ENCODE peak calls at places on chromosomes 16 and 17, in six cellular contexts. X, V, R, C, O and I are unnamed samples.

GRCh38 chr17:6355196-6355595 is 79.7 kb downstream of the AIPL1 start:
- DNase-seq in X (no peak), V (no peak), R (no peak), C (peak; percentile 35), O (no peak), I (no peak)

GRCh38 chr16:24858219-24859041 is 12.7 kb downstream of the SLC5A11 start:
- DNase-seq in X (no peak), V (peak; percentile 65), R (peak; percentile 69), C (peak; percentile 91), O (peak; percentile 39), I (no peak)

GRCh38 chr17:7024402-7024785 is 1.5 kb downstream of the BCL6B start:
- DNase-seq in X (no peak), V (no peak), R (no peak), C (peak; percentile 50), O (no peak), I (no peak)

GRCh38 chr17:31497994-31498826 is 106.7 kb downstream of the RAB11FIP4 start:
- DNase-seq in X (no peak), V (no peak), R (no peak), C (no peak), O (peak; percentile 58), I (peak; percentile 51)

GRCh38 chr16:4664538-4665418 is 28.6 kb upstream of the NUDT16L1 start:
- DNase-seq in X (no peak), V (peak; percentile 63), R (no peak), C (no peak), O (peak; percentile 88), I (peak; percentile 73)

GRCh38 chr17:38922538-38923291 is 2.7 kb upstream of the LASP1NB start:
- DNase-seq in X (peak; percentile 69), V (peak; percentile 78), R (peak; percentile 61), C (peak; percentile 89), O (peak; percentile 73), I (no peak)

GRCh38 chr17:53844476-53845107 is 21.9 kb downstream of the KIF2B start:
- DNase-seq in X (no peak), V (no peak), R (no peak), C (no peak), O (no peak), I (no peak)

GRCh38 chr17:72506773-72507172 is 386.0 kb downstream of the SOX9 start:
- DNase-seq in X (no peak), V (no peak), R (no peak), C (no peak), O (no peak), I (no peak)

GRCh38 chr17:31521632-31522283 is 130.3 kb downstream of the RAB11FIP4 start:
- DNase-seq in X (no peak), V (no peak), R (no peak), C (no peak), O (no peak), I (no peak)

GRCh38 chr17:63406689-63407330 is 39.3 kb downstream of the CYB561 start:
- DNase-seq in X (peak; percentile 44), V (peak; percentile 91), R (peak; percentile 91), C (peak; percentile 94), O (peak; percentile 75), I (no peak)

GRCh38 chr17:45135978-45136791 is 698 bp downstream of the ACBD4 start:
- DNase-seq in X (no peak), V (peak; percentile 29), R (no peak), C (no peak), O (no peak), I (no peak)

GRCh38 chr17:50380369-50381259 is 7.6 kb downstream of the EME1 start:
- DNase-seq in X (no peak), V (no peak), R (no peak), C (no peak), O (no peak), I (no peak)

GRCh38 chr16:57536306-57537193 is at the start of gene CCDC102A:
- DNase-seq in X (no peak), V (peak; percentile 31), R (no peak), C (peak; percentile 79), O (peak; percentile 28), I (peak; percentile 60)

GRCh38 chr16:56344518-56345405 is 80.6 kb downstream of the AMFR start:
- DNase-seq in X (no peak), V (no peak), R (no peak), C (no peak), O (no peak), I (peak; percentile 16)

GRCh38 chr17:29151567-29151966 is 28.6 kb downstream of the MYO18A start:
- DNase-seq in X (no peak), V (no peak), R (peak; percentile 63), C (peak; percentile 82), O (no peak), I (no peak)

DNA sequence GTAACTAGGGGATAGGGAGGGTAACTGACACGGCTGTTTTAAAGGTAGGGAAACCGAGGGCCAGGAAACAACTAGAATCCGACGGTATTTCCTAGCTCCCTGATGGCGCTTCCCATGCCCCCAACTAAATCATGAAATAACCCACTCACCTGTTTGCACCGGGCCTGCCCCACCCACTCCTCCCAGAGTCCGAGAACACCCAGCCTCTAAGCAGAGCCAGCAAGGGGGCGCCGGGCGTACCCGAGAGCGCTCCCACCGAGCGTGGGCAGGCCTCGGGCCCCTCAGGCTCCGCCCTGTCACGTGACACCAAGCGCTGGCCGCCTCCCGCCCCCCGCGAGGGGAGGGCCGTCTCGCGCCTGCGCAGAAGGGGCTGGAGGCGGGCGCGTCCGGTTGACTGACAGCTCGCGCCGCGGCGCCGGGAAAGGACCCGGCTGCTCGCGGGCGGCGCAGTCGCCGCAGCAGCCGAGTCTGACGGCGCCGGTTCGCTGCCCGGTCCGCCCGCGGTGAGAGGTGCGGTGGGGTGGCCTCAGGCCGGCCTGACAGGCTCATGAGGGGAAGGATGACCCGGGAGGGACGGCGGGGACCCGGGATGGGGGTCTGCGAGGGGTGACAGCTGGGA is at the start of gene KIAA0513:
- DNase-seq in X (peak; percentile 89), V (peak; percentile 96), R (peak; percentile 93), C (peak; percentile 97), O (peak; percentile 97), I (peak; percentile 96)
- H3K4me1 ChIP-seq in X (peaks cover 32% of the 10 kb centered on the region), V (peaks cover 26% of the 10 kb centered on the region), R (peaks cover 16% of the 10 kb centered on the region), C (no peaks in the 10 kb centered on the region), O (peaks cover 49% of the 10 kb centered on the region), I (peaks cover 39% of the 10 kb centered on the region)

GRCh38 chr16:67170168-67170947 is at the start of gene NOL3:
- DNase-seq in X (peak; percentile 76), V (peak; percentile 82), R (peak; percentile 89), C (peak; percentile 95), O (peak; percentile 84), I (peak; percentile 87)

GRCh38 chr16:67170948-67171649 is 761 bp downstream of the NOL3 start:
- DNase-seq in X (no peak), V (no peak), R (peak; percentile 70), C (peak; percentile 65), O (no peak), I (no peak)

GRCh38 chr16:67173808-67174705 is 3.7 kb downstream of the NOL3 start:
- DNase-seq in X (peak; percentile 72), V (peak; percentile 91), R (peak; percentile 90), C (peak; percentile 91), O (peak; percentile 94), I (peak; percentile 95)

GRCh38 chr16:67174706-67175231 is 4.4 kb downstream of the NOL3 start:
- DNase-seq in X (no peak), V (no peak), R (no peak), C (no peak), O (no peak), I (no peak)

DNA sequence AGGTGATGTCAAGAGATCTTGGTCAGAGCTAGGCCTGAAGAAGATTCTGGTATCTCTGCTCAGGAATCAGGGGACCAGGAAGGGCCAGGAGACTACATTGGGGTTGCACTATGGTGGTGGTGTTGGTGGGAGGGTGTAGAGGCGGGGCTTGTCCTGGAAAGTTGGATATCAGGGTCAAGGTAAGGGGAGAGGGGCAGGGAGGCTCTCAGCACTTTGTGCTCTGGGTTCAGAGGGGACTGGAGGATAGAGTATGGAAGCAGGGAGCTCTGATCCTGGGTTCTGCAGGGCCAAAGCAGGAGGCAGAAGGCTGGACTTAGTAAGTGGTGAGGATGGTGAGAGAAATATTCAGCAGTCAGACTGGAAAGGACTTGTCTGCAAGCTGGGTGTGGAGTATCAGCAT is 3.0 kb downstream of the NOL3 start:
- DNase-seq in X (no peak), V (no peak), R (no peak), C (peak; percentile 61), O (no peak), I (no peak)
- H3K4me1 ChIP-seq in X (peaks cover 65% of the 10 kb centered on the region), V (peaks cover 41% of the 10 kb centered on the region), R (peaks cover 43% of the 10 kb centered on the region), C (no peaks in the 10 kb centered on the region), O (peaks cover 68% of the 10 kb centered on the region), I (peaks cover 38% of the 10 kb centered on the region)

DNA sequence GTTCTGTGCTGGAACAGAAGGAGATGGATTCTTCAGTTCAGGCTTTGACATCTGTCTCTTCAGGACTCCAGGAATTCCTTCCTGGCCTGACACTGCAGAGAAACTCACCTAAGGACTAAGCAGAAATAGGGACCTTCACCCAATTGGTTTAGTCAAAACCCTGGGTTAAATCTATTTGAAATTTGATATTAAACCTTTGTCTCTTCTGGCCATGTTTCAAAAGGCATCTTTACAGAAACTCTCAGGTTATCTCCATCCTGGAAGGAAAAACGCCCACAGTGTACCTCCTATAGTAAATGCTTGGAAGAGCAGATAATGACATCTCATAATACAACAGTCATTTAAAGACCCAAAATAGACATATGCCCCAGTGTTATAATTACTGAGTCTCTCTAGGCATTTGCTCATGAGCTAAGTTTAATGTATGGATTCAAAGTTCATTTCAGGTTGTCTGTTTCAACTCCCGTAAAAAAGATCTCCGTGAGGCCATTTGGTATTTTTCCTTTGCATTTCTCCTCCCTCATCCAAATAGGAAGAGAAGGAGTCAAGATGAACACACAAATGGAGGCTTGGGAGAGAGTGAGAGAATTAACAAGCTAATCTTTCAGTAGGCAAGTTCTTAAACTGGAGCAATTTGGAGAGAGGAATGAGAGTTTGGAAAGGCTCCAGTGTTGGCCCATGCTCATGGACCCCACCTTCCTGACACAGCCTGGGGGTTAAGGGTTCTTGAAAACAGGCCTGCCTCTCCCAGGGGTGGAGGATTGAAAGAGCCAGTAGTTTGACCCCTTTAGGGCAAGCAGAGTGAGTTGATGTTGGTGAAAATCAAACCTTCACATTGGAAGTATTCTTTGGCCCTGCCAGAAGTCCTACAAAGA is 5.8 kb upstream of the HOXB4 start:
- DNase-seq in X (no peak), V (no peak), R (no peak), C (no peak), O (no peak), I (no peak)
- H3K4me1 ChIP-seq in X (peaks cover 54% of the 10 kb centered on the region), V (peaks cover 16% of the 10 kb centered on the region), R (peaks cover 33% of the 10 kb centered on the region), C (peaks cover 3% of the 10 kb centered on the region), O (peaks cover 78% of the 10 kb centered on the region), I (peaks cover 54% of the 10 kb centered on the region)

GRCh38 chr17:2388705-2389099 is 12.2 kb downstream of the MNT start:
- DNase-seq in X (no peak), V (no peak), R (no peak), C (peak; percentile 87), O (no peak), I (no peak)
- H3K4me1 ChIP-seq in X (peaks cover 56% of the 10 kb centered on the region), V (peaks cover 44% of the 10 kb centered on the region), R (peaks cover 9% of the 10 kb centered on the region), C (peaks cover 7% of the 10 kb centered on the region), O (peaks cover 68% of the 10 kb centered on the region), I (peaks cover 11% of the 10 kb centered on the region)

GRCh38 chr16:67545665-67546024 is 16.7 kb upstream of the CTCF start:
- DNase-seq in X (no peak), V (no peak), R (no peak), C (no peak), O (no peak), I (no peak)
- H3K4me1 ChIP-seq in X (peaks cover 57% of the 10 kb centered on the region), V (peaks cover 11% of the 10 kb centered on the region), R (peaks cover 26% of the 10 kb centered on the region), C (no peaks in the 10 kb centered on the region), O (peaks cover 24% of the 10 kb centered on the region), I (peaks cover 15% of the 10 kb centered on the region)